ENCODE peak calls at places on chromosomes 16 and 17, in ten cellular contexts. O, T, U, J, W, D, S, Q, H and K are unnamed samples. For H3K36me3 and H3K4me1, the result is how much of the 10 kb centered on the place peaks cover.

GRCh38 chr17:19507673-19508326 is 25.9 kb upstream of the SLC47A1 start:
- DNase-seq in W (peak), D (peak), T (peak), Q (peak), H (peak), J (peak), O (peak), U (peak), S (peak), K (no peak)

GRCh38 chr16:72362972-72363371 is 191.0 kb upstream of the PMFBP1 start:
- DNase-seq in O (no peak), H (no peak), W (no peak), U (no peak), Q (no peak), S (no peak), T (peak), D (no peak), J (no peak), K (no peak)

GRCh38 chr16:19384656-19385055 is 33.0 kb upstream of the TMC5 start:
- DNase-seq in Q (no peak), O (no peak), H (no peak), S (no peak), U (no peak), D (no peak), J (no peak), W (peak), T (no peak), K (no peak)

GRCh38 chr16:86566966-86567700 is 504 bp downstream of the FOXC2 start:
- DNase-seq in D (no peak), O (no peak), T (peak), S (peak), H (no peak), Q (no peak), J (peak), W (no peak), U (no peak), K (no peak)

GRCh38 chr16:1223355-1224214 is 1.5 kb downstream of the TPSG1 start:
- DNase-seq in S (no peak), J (no peak), T (no peak), U (no peak), W (no peak), O (no peak), D (no peak), Q (no peak), H (no peak), K (no peak)

GRCh38 chr16:57360321-57360935 is 1.8 kb downstream of the CCL22 start:
- DNase-seq in W (no peak), H (no peak), D (no peak), U (no peak), S (no peak), J (no peak), O (no peak), Q (no peak), T (no peak), K (no peak)

GRCh38 chr16:11114366-11115164 is 141.4 kb downstream of the SOCS1 start:
- DNase-seq in Q (no peak), O (no peak), T (no peak), U (no peak), D (no peak), H (no peak), S (no peak), W (no peak), J (no peak), K (no peak)

GRCh38 chr17:29533976-29534375 is 32.9 kb downstream of the ABHD15 start:
- DNase-seq in J (no peak), O (no peak), S (no peak), U (no peak), H (no peak), T (no peak), W (no peak), Q (no peak), D (no peak), K (no peak)

GRCh38 chr16:55664786-55665407 is 9.1 kb downstream of the SLC6A2 start:
- DNase-seq in T (no peak), U (no peak), Q (no peak), O (no peak), J (no peak), W (no peak), S (no peak), D (no peak), H (no peak), K (no peak)

GRCh38 chr16:23821467-23821866 is 14.3 kb upstream of the PRKCB start:
- DNase-seq in W (no peak), J (no peak), H (no peak), Q (no peak), S (no peak), O (no peak), D (no peak), T (no peak), U (no peak), K (no peak)

GRCh38 chr16:22308824-22309520 is 11.8 kb downstream of the POLR3E start:
- DNase-seq in S (no peak), D (no peak), J (no peak), Q (no peak), H (no peak), O (no peak), U (no peak), W (no peak), T (no peak), K (no peak)

GRCh38 chr16:48330133-48330846 is 54.9 kb downstream of the SIAH1 start:
- DNase-seq in T (no peak), J (no peak), U (no peak), H (no peak), Q (no peak), O (no peak), D (no peak), W (no peak), S (no peak), K (no peak)

GRCh38 chr16:4505356-4506153 is 29.4 kb downstream of the HMOX2 start:
- DNase-seq in Q (no peak), T (no peak), J (no peak), W (no peak), H (peak), D (no peak), S (no peak), O (no peak), U (no peak), K (no peak)

GRCh38 chr16:69709456-69710084 is 16.8 kb downstream of the NQO1 start:
- DNase-seq in T (peak), J (peak), H (no peak), S (no peak), O (no peak), U (no peak), D (no peak), W (no peak), Q (no peak), K (no peak)

GRCh38 chr17:68288375-68288774 is 2.6 kb downstream of the SLC16A6 start:
- DNase-seq in O (no peak), H (no peak), T (no peak), D (no peak), Q (no peak), W (no peak), J (no peak), U (no peak), S (no peak), K (no peak)

GRCh38 chr16:16183562-16183961 is 39.7 kb downstream of the ABCC6 start:
- DNase-seq in T (no peak), H (no peak), S (no peak), O (no peak), U (no peak), D (no peak), J (no peak), Q (no peak), W (no peak), K (no peak)

GRCh38 chr17:74872313-74873035 is at the start of gene FDXR:
- DNase-seq in J (peak), O (no peak), Q (no peak), U (no peak), D (no peak), T (no peak), W (no peak), S (no peak), H (no peak), K (no peak)

GRCh38 chr16:23996258-23996955 is 160.6 kb downstream of the PRKCB start:
- DNase-seq in D (no peak), J (no peak), W (no peak), H (no peak), T (no peak), O (no peak), U (no peak), Q (no peak), S (no peak), K (no peak)

GRCh38 chr17:66691644-66692500 is 143.0 kb upstream of the CACNG5 start:
- DNase-seq in T (no peak), J (no peak), H (no peak), W (peak), U (peak), O (no peak), D (no peak), Q (no peak), S (no peak), K (peak)

GRCh38 chr17:5418858-5419355 is 555 bp downstream of the NUP88 start:
- DNase-seq in U (no peak), O (no peak), D (no peak), S (no peak), Q (no peak), W (peak), T (peak), J (peak), H (peak), K (no peak)

GRCh38 chr17:83079340-83079747 is at the start of gene METRNL:
- DNase-seq in J (peak), O (peak), U (no peak), Q (peak), H (peak), S (peak), W (peak), D (peak), T (peak), K (no peak)

GRCh38 chr17:17781591-17782424 is 55.0 kb downstream of the SREBF1 start:
- DNase-seq in S (peak), U (no peak), D (peak), O (peak), T (peak), J (peak), H (peak), W (peak), Q (peak), K (no peak)

GRCh38 chr16:66935319-66936011 is at the start of gene CES2:
- DNase-seq in Q (peak), D (no peak), J (no peak), W (peak), S (peak), T (peak), O (peak), H (no peak), U (no peak), K (no peak)

GRCh38 chr16:67199011-67199807 is at the start of gene ELMO3:
- DNase-seq in S (no peak), O (no peak), W (peak), J (no peak), T (no peak), U (no peak), Q (no peak), H (no peak), D (no peak), K (no peak)

GRCh38 chr17:41507315-41507880 is 2.0 kb upstream of the KRT13 start:
- DNase-seq in O (no peak), D (no peak), J (no peak), W (no peak), U (no peak), S (no peak), T (no peak), H (no peak), Q (no peak), K (no peak)

GRCh38 chr17:45123930-45124796 is 8.2 kb downstream of the PLCD3 start:
- DNase-seq in Q (peak), T (peak), O (peak), H (no peak), S (no peak), W (peak), D (peak), U (no peak), J (peak), K (no peak)
- H3K36me3 ChIP-seq in Q (under half), T (under half), O (under half), H (under half), S (under half), W (under half), D (under half), U (under half), J (under half), K (under half)

DNA sequence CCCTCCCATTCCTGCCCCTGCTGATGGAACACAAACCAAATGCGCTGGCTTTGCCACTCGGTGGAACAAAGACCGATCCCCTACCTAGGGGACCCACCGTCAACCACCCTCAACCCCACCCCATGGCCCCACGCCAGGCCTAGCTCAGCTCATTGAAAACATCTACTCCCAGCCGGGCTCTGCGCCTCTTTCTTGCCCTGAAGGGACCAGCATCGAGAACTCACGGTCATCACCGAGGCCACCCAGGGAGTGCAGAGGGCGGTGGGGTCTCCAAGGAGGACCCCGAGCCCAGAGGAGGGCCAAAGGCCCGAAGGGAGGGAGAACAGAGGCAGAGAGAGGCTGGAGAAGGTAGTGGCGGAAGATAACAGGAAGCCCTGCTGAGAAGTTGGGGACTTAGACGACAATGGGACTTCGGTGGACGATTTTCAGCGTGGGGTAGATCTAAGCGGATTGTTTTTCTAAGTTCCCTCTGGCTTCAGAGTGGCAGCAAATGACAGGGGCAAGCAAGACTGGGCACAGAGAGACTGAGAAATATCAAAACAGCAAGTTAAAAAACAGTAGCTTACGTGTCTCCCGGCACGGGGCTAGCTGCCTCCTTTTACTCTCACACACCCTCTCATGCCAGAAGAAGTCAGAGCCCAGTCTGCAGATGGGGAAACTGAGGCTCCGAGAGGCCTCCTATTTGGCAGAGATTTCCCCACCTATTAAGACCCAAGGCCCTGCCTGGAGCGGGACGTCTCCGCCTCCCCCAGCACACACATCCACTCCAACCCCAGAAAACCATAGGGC is 1.1 kb downstream of the CARHSP1 start:
- DNase-seq in T (no peak), H (no peak), U (no peak), S (peak), D (peak), O (peak), Q (peak), J (peak), W (peak), K (no peak)
- H3K4me1 ChIP-seq in T (under half), H (under half), U (half or more), S (half or more), D (half or more), O (half or more), Q (under half), J (under half), W (under half), K (half or more)

GRCh38 chr17:31508310-31509094 is 117.0 kb downstream of the RAB11FIP4 start:
- DNase-seq in O (peak), U (no peak), Q (no peak), D (no peak), H (peak), W (peak), T (no peak), J (no peak), S (no peak), K (no peak)
- H3K27ac ChIP-seq in O (no peak), U (peak), Q (no peak), D (no peak), H (peak), W (peak), T (no peak), J (no peak), S (peak), K (no peak)

DNA sequence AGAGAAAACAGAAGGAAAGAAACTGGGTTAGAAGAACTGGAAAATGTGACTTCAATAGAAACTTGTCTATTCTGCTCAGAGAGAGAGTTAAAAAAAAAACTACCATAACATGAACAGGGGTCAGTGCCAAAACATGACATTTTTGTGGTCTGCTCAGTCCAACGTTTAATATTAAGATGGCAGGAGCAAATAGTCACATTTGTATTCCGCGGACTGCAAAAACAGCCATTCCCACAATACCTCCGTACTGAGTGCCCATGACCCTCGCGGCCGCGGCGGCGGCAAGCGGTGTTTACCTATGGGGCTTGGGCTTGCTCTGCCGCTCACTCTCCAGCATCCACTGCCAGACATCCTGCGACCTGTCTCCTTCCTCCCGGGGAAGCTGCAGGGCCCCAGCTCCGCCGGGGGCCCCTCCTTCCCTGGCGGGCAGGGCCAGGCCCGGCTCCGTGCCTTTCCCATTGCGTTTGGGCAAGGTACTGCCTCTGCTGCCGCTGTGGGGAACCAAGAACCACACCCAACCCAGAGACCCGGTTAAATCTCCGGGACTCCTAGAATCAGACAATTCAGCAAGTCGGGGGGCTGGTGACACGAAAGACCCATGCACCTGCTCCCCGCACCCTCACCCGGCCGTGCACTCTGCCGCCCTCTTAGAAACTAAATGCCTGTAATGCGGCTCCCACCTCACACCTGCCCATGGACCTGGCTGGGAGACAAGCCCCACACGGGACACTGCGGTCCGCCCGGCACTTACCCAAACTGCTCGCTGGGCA is 24.7 kb downstream of the AXIN2 start:
- DNase-seq in D (peak), J (no peak), H (no peak), T (peak), Q (no peak), S (no peak), O (no peak), W (no peak), U (no peak), K (no peak)
- H3K36me3 ChIP-seq in D (half or more), J (under half), H (half or more), T (under half), Q (half or more), S (half or more), O (half or more), W (under half), U (under half), K (half or more)

GRCh38 chr16:83015871-83016270 is 389.1 kb downstream of the CDH13 start:
- DNase-seq in T (no peak), O (no peak), W (no peak), Q (no peak), U (no peak), D (no peak), S (no peak), H (no peak), J (no peak), K (no peak)
- H3K4me1 ChIP-seq in T (under half), O (under half), W (under half), Q (under half), U (under half), D (under half), S (under half), H (under half), J (under half), K (under half)

DNA sequence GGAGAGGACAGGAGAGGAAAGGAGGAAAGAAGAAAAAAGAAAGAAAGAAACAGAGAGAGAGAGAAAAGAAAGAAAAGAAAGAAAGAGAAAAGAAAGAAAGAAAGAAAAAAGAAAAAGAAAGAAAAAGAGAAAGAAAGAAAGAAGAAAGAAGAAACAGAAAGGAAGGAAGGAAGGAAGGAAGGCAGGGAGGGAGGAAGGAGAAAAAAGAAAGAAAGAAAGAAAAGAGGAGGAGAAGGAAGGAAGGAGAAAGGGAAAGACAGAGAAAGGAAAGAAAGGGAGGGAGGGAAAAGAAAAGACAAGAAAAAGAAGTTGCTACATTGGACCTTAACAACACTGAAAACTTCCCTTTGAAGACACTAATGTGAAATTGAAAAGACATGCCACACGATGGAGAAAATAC is 56.6 kb upstream of the CCL2 start:
- DNase-seq in D (no peak), Q (no peak), T (no peak), H (no peak), O (no peak), J (no peak), W (no peak), U (no peak), S (no peak), K (no peak)
- H3K27ac ChIP-seq in D (no peak), Q (no peak), T (no peak), H (no peak), O (no peak), J (no peak), W (no peak), U (no peak), S (no peak), K (no peak)

GRCh38 chr17:64596439-64596838 is 65.7 kb downstream of the SMURF2 start:
- DNase-seq in D (no peak), Q (no peak), U (no peak), T (no peak), H (no peak), S (no peak), J (no peak), W (no peak), O (no peak), K (no peak)
- H3K36me3 ChIP-seq in D (under half), Q (half or more), U (under half), T (under half), H (under half), S (half or more), J (under half), W (under half), O (under half), K (under half)

GRCh38 chr16:84648595-84649510 is 542 bp downstream of the KLHL36 start:
- DNase-seq in Q (peak), S (peak), D (peak), H (peak), O (peak), T (no peak), W (peak), U (no peak), J (no peak), K (no peak)

GRCh38 chr16:84650062-84650991 is 2.0 kb downstream of the KLHL36 start:
- DNase-seq in S (no peak), U (no peak), J (no peak), O (no peak), T (peak), D (no peak), H (no peak), W (no peak), Q (no peak), K (no peak)

GRCh38 chr16:84647830-84648594 is at the start of gene KLHL36:
- DNase-seq in T (no peak), H (peak), O (peak), J (peak), Q (peak), U (no peak), W (peak), D (peak), S (peak), K (no peak)

GRCh38 chr16:84652565-84652964 is 4.3 kb downstream of the KLHL36 start:
- DNase-seq in D (no peak), Q (no peak), U (no peak), T (no peak), H (no peak), O (no peak), W (no peak), S (no peak), J (no peak), K (no peak)

GRCh38 chr16:84649511-84649861 is 1.2 kb downstream of the KLHL36 start:
- DNase-seq in O (no peak), H (no peak), W (no peak), D (no peak), T (no peak), J (no peak), S (no peak), Q (no peak), U (no peak), K (no peak)
- H3K4me1 ChIP-seq in O (under half), H (under half), W (under half), D (under half), T (under half), J (under half), S (under half), Q (under half), U (under half), K (under half)

DNA sequence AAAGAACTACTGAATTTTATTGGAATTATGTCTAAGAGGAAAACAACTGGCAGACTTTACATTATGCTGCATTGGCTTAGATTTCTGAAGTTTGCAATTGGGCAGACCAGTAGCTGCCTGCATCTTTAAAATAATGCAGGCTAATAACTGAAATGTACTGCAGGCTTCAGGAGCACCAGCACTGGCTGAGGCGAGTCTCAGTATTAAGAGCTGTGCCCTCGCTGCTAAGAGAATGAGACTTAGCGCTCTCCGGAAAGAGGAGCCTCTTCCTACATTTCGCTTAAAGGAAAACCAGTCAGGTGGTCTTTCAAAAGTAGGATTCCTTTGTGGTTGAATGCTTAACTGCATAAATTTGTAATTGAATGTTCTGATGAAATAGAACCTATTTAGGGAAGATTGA is 885 bp downstream of the CNTNAP4 start:
- DNase-seq in J (no peak), T (no peak), W (no peak), Q (no peak), D (no peak), U (no peak), O (no peak), H (no peak), S (no peak), K (no peak)
- H3K27ac ChIP-seq in J (no peak), T (no peak), W (no peak), Q (no peak), D (no peak), U (no peak), O (no peak), H (no peak), S (no peak), K (no peak)